ENCODE peak calls at places on chromosomes 5 and 9, in five cellular contexts. V is SJSA1; A is stomach; Q is pancreas; H is CD4-positive, alpha-beta memory T cell. O is an unnamed sample.

GRCh38 chr9:87263291-87263690 is 234.4 kb upstream of the DAPK1 start:
- DNase-seq in V (no peak), A (no peak), Q (peak; percentile 29), H (no peak), O (no peak)

GRCh38 chr5:125093776-125094175 is 347.3 kb upstream of the ZNF608 start:
- DNase-seq in V (peak; percentile 80), A (no peak), Q (no peak), H (no peak), O (no peak)

GRCh38 chr5:123297866-123298265 is 125.3 kb downstream of the CEP120 start:
- DNase-seq in V (peak; percentile 81), A (no peak), Q (no peak), H (no peak), O (no peak)

GRCh38 chr5:1439388-1440097 is 5.7 kb downstream of the SLC6A3 start:
- DNase-seq in V (peak; percentile 34), A (no peak), Q (no peak), H (no peak), O (no peak)

GRCh38 chr5:177103523-177104253 is 17.0 kb downstream of the FGFR4 start:
- DNase-seq in V (no peak), A (no peak), Q (no peak), H (no peak), O (no peak)

GRCh38 chr5:41722359-41722950 is 147.8 kb downstream of the OXCT1 start:
- DNase-seq in V (no peak), A (no peak), Q (no peak), H (no peak), O (no peak)

GRCh38 chr5:473344-474192 is 30.6 kb downstream of the EXOC3 start:
- DNase-seq in V (no peak), A (peak; percentile 37), Q (no peak), H (peak; percentile 32), O (no peak)

GRCh38 chr9:131068076-131068816 is 28.1 kb upstream of the AIF1L start:
- DNase-seq in V (no peak), A (no peak), Q (no peak), H (no peak), O (no peak)

GRCh38 chr5:126472538-126472889 is 49.3 kb downstream of the GRAMD2B start:
- DNase-seq in V (no peak), A (no peak), Q (no peak), H (no peak), O (no peak)

GRCh38 chr5:107669543-107670027 is 1.2 kb downstream of the EFNA5 start:
- DNase-seq in V (peak; percentile 44), A (peak; percentile 39), Q (peak; percentile 15), H (no peak), O (no peak)

GRCh38 chr5:62282951-62283446 is 23.0 kb upstream of the KIF2A start:
- DNase-seq in V (no peak), A (no peak), Q (no peak), H (no peak), O (no peak)

GRCh38 chr9:93305497-93306020 is 121.6 kb downstream of the WNK2 start:
- DNase-seq in V (no peak), A (peak; percentile 24), Q (no peak), H (no peak), O (no peak)

GRCh38 chr5:147661576-147661975 is 121.0 kb downstream of the JAKMIP2 start:
- DNase-seq in V (no peak), A (no peak), Q (no peak), H (no peak), O (no peak)

GRCh38 chr9:120289990-120290925 is 289.7 kb downstream of the CDK5RAP2 start:
- DNase-seq in V (no peak), A (no peak), Q (no peak), H (no peak), O (no peak)

GRCh38 chr5:148484651-148485050 is 100.9 kb downstream of the FBXO38 start:
- DNase-seq in V (no peak), A (no peak), Q (no peak), H (no peak), O (no peak)

GRCh38 chr5:93735378-93735777 is 6.0 kb downstream of the POU5F2 start:
- DNase-seq in V (no peak), A (no peak), Q (no peak), H (no peak), O (no peak)

GRCh38 chr5:137304227-137304874 is 194.8 kb downstream of the SPOCK1 start:
- DNase-seq in V (no peak), A (peak; percentile 86), Q (peak; percentile 92), H (no peak), O (peak; percentile 93)

GRCh38 chr5:126139773-126140172 is 283.4 kb upstream of the GRAMD2B start:
- DNase-seq in V (peak; percentile 69), A (no peak), Q (no peak), H (no peak), O (no peak)

GRCh38 chr9:4486176-4486575 is 4.1 kb upstream of the SLC1A1 start:
- DNase-seq in V (no peak), A (no peak), Q (no peak), H (no peak), O (no peak)

GRCh38 chr9:22240619-22241018 is 206.0 kb upstream of the DMRTA1 start:
- DNase-seq in V (no peak), A (no peak), Q (no peak), H (no peak), O (no peak)

GRCh38 chr9:104863180-104863883 is 64.6 kb downstream of the ABCA1 start:
- DNase-seq in V (peak; percentile 50), A (peak; percentile 38), Q (peak; percentile 53), H (peak; percentile 51), O (no peak)

GRCh38 chr5:15968994-15969393 is 210.6 kb downstream of the MARCHF11 start:
- DNase-seq in V (no peak), A (no peak), Q (no peak), H (no peak), O (no peak)

GRCh38 chr9:113488071-113488470 is 24.5 kb downstream of the RGS3 start:
- DNase-seq in V (no peak), A (peak; percentile 71), Q (peak; percentile 59), H (no peak), O (no peak)

GRCh38 chr5:28313543-28314334 is 1275.4 kb upstream of the CDH9 start:
- DNase-seq in V (no peak), A (no peak), Q (no peak), H (no peak), O (no peak)

GRCh38 chr5:31161772-31162171 is 31.7 kb upstream of the CDH6 start:
- DNase-seq in V (no peak), A (no peak), Q (no peak), H (no peak), O (no peak)

GRCh38 chr9:78023003-78023741 is 8.4 kb downstream of the GNAQ start:
- DNase-seq in V (no peak), A (peak; percentile 48), Q (no peak), H (no peak), O (no peak)

GRCh38 chr5:102911973-102912372 is 156.9 kb downstream of the PAM start:
- DNase-seq in V (no peak), A (no peak), Q (no peak), H (no peak), O (no peak)

GRCh38 chr5:147305147-147305546 is 70.3 kb downstream of the STK32A start:
- DNase-seq in V (no peak), A (no peak), Q (no peak), H (no peak), O (no peak)

GRCh38 chr5:93585753-93586385 is 2.8 kb downstream of the NR2F1 start:
- DNase-seq in V (no peak), A (no peak), Q (no peak), H (no peak), O (no peak)

GRCh38 chr9:3525088-3525835 is 539 bp downstream of the RFX3 start:
- DNase-seq in V (no peak), A (no peak), Q (peak; percentile 8), H (no peak), O (no peak)

GRCh38 chr9:22374021-22374420 is 72.6 kb upstream of the DMRTA1 start:
- DNase-seq in V (no peak), A (no peak), Q (no peak), H (no peak), O (no peak)

GRCh38 chr5:95631265-95631957 is 11.5 kb downstream of the GPR150 start:
- DNase-seq in V (no peak), A (no peak), Q (no peak), H (no peak), O (no peak)

DNA sequence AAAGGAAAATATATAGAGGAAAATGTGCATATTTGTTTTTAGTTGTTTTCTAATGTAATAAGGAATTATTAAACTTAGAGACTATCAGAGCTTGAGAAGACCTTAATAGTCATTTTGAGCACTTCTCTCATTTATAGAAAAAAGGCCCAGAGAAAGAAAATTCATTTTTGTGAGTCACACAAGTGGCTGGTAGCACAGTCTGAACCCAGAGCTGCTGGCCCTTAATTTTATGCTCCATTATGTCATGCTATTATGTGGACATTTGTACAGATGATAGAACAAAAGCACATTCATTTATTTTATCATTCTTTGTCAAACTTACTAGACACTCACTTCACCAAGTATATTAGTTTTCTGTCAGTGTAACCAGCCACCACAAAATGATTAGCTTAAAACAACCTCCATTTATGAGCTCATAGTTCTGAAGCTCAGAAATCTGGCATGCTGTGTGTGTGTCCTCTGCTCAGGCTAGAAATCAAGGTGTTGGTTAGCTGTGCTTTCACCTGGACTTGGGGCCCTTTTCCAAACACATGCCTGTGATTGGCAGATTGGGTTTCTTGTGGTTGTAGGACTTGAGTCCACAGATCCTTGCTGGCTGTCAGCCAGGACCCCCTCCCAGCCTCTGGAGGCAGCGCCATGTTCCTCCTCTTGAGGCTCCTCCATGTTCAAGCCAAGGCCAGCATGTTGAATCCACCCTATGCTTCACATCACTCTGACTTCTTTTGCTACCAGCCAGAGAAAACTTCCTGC is 188.9 kb downstream of the ARHGAP26 start:
- DNase-seq in V (no peak), A (no peak), Q (no peak), H (no peak), O (no peak)
- H3K27ac ChIP-seq in V (peak overlapping the region; percentile 74), A (no peak overlapping the region), Q (no peak overlapping the region), H (no peak overlapping the region), O (no peak overlapping the region)

DNA sequence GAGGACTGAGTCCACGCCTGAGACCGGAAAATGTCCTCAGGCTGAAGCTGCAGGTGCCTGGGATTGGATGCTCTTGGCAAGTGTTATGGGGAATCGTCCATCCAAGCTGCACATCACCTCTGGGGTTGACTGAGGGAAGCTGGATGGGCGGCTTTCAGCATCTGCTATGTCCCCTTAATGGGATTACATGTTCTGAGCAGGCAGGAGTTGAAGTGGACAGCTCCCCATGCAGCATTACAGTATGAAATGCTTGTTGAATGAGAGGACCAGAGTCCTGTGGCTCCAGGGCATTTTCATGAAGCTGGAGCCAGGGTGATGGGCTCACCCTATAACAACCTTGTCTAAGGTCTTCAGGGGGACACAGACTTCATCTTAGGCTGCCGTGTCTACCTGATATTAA is 270.9 kb downstream of the HSPA4 start:
- DNase-seq in V (no peak), A (no peak), Q (no peak), H (no peak), O (no peak)
- H3K27ac ChIP-seq in V (no peak overlapping the region), A (no peak overlapping the region), Q (no peak overlapping the region), H (no peak overlapping the region), O (no peak overlapping the region)

DNA sequence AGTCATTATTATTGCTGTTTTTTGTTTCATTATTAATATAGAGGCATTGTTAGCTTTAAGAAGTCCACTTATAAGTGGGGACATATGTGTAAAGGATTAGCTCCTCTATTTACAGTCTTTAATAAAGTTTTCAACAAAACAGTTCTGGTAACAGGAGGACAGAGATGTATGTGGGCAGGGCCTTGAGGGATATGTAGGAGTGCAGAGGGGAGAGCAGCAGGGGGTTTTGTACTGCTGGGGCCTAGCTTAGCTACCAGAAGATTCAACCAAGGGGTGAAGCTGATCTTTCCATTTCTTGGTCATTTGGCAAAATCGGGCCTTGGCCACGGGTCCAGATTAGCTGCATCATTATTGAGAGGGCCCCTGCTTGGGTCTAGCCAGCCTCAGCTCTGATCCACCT is 89.9 kb downstream of the PPARGC1B start:
- DNase-seq in V (no peak), A (no peak), Q (no peak), H (no peak), O (no peak)
- H3K27ac ChIP-seq in V (no peak overlapping the region), A (no peak overlapping the region), Q (no peak overlapping the region), H (no peak overlapping the region), O (no peak overlapping the region)

GRCh38 chr5:80653497-80653896 is 955 bp upstream of the MSH3 start:
- DNase-seq in V (no peak), A (no peak), Q (no peak), H (no peak), O (no peak)
- H3K27ac ChIP-seq in V (peak overlapping the region; percentile 88), A (peak overlapping the region; percentile 98), Q (no peak overlapping the region), H (no peak overlapping the region), O (no peak overlapping the region)